ENCODE peak calls at places on chromosomes 12 and 14, in six cellular contexts. One of them, this sample, is unnamed.

GRCh38 chr12:80268924-80269749 is 169.8 kb downstream of the OTOGL start:
- DNase-seq in cerebellar nuclear complex: no peak
- DNase-seq in HCT116: peak
- DNase-seq in SW480: peak
- DNase-seq in stimulated activated CD4-positive, alpha-beta T cell treated with anti-CD3 and anti-CD28 coated beads, Interleukin-2, amount 100 ng/mL, for 48 hours: no peak
- DNase-seq in mucosa of gallbladder: no peak
- DNase-seq in this sample: peak

GRCh38 chr12:102765736-102766135 is 151.3 kb downstream of the PAH start:
- DNase-seq in cerebellar nuclear complex: no peak
- DNase-seq in HCT116: no peak
- DNase-seq in SW480: no peak
- DNase-seq in stimulated activated CD4-positive, alpha-beta T cell treated with anti-CD3 and anti-CD28 coated beads, Interleukin-2, amount 100 ng/mL, for 48 hours: no peak
- DNase-seq in mucosa of gallbladder: no peak
- DNase-seq in this sample: no peak

GRCh38 chr12:2615665-2616387 is 178.9 kb upstream of the FKBP4 start:
- DNase-seq in cerebellar nuclear complex: no peak
- DNase-seq in HCT116: no peak
- DNase-seq in SW480: no peak
- DNase-seq in stimulated activated CD4-positive, alpha-beta T cell treated with anti-CD3 and anti-CD28 coated beads, Interleukin-2, amount 100 ng/mL, for 48 hours: no peak
- DNase-seq in mucosa of gallbladder: no peak
- DNase-seq in this sample: no peak

GRCh38 chr14:54197369-54197768 is 199.4 kb upstream of the CDKN3 start:
- DNase-seq in cerebellar nuclear complex: no peak
- DNase-seq in HCT116: no peak
- DNase-seq in SW480: no peak
- DNase-seq in stimulated activated CD4-positive, alpha-beta T cell treated with anti-CD3 and anti-CD28 coated beads, Interleukin-2, amount 100 ng/mL, for 48 hours: no peak
- DNase-seq in mucosa of gallbladder: no peak
- DNase-seq in this sample: no peak

GRCh38 chr12:5678186-5678585 is 246.3 kb downstream of the NTF3 start:
- DNase-seq in cerebellar nuclear complex: no peak
- DNase-seq in HCT116: no peak
- DNase-seq in SW480: no peak
- DNase-seq in stimulated activated CD4-positive, alpha-beta T cell treated with anti-CD3 and anti-CD28 coated beads, Interleukin-2, amount 100 ng/mL, for 48 hours: no peak
- DNase-seq in mucosa of gallbladder: no peak
- DNase-seq in this sample: no peak

GRCh38 chr12:75971253-75971652 is 60.3 kb downstream of the PHLDA1 start:
- DNase-seq in cerebellar nuclear complex: no peak
- DNase-seq in HCT116: no peak
- DNase-seq in SW480: no peak
- DNase-seq in stimulated activated CD4-positive, alpha-beta T cell treated with anti-CD3 and anti-CD28 coated beads, Interleukin-2, amount 100 ng/mL, for 48 hours: no peak
- DNase-seq in mucosa of gallbladder: no peak
- DNase-seq in this sample: no peak

GRCh38 chr12:104083769-104084475 is 19.6 kb downstream of the HCFC2 start:
- DNase-seq in cerebellar nuclear complex: no peak
- DNase-seq in HCT116: no peak
- DNase-seq in SW480: no peak
- DNase-seq in stimulated activated CD4-positive, alpha-beta T cell treated with anti-CD3 and anti-CD28 coated beads, Interleukin-2, amount 100 ng/mL, for 48 hours: peak
- DNase-seq in mucosa of gallbladder: no peak
- DNase-seq in this sample: no peak

GRCh38 chr12:124304314-124304790 is 9.5 kb downstream of the RFLNA start:
- DNase-seq in cerebellar nuclear complex: no peak
- DNase-seq in HCT116: no peak
- DNase-seq in SW480: no peak
- DNase-seq in stimulated activated CD4-positive, alpha-beta T cell treated with anti-CD3 and anti-CD28 coated beads, Interleukin-2, amount 100 ng/mL, for 48 hours: no peak
- DNase-seq in mucosa of gallbladder: no peak
- DNase-seq in this sample: no peak

GRCh38 chr14:96585672-96586013 is 83.5 kb downstream of the PAPOLA start:
- DNase-seq in cerebellar nuclear complex: no peak
- DNase-seq in HCT116: no peak
- DNase-seq in SW480: no peak
- DNase-seq in stimulated activated CD4-positive, alpha-beta T cell treated with anti-CD3 and anti-CD28 coated beads, Interleukin-2, amount 100 ng/mL, for 48 hours: no peak
- DNase-seq in mucosa of gallbladder: no peak
- DNase-seq in this sample: no peak

GRCh38 chr14:51295666-51296263 is 55.7 kb downstream of the TMX1 start:
- DNase-seq in cerebellar nuclear complex: no peak
- DNase-seq in HCT116: no peak
- DNase-seq in SW480: peak
- DNase-seq in stimulated activated CD4-positive, alpha-beta T cell treated with anti-CD3 and anti-CD28 coated beads, Interleukin-2, amount 100 ng/mL, for 48 hours: no peak
- DNase-seq in mucosa of gallbladder: no peak
- DNase-seq in this sample: no peak

GRCh38 chr12:19306366-19306765 is 132.9 kb upstream of the AEBP2 start:
- DNase-seq in cerebellar nuclear complex: no peak
- DNase-seq in HCT116: no peak
- DNase-seq in SW480: no peak
- DNase-seq in stimulated activated CD4-positive, alpha-beta T cell treated with anti-CD3 and anti-CD28 coated beads, Interleukin-2, amount 100 ng/mL, for 48 hours: no peak
- DNase-seq in mucosa of gallbladder: no peak
- DNase-seq in this sample: no peak

GRCh38 chr14:91163316-91163715 is 49.4 kb downstream of the DGLUCY start:
- DNase-seq in cerebellar nuclear complex: no peak
- DNase-seq in HCT116: no peak
- DNase-seq in SW480: no peak
- DNase-seq in stimulated activated CD4-positive, alpha-beta T cell treated with anti-CD3 and anti-CD28 coated beads, Interleukin-2, amount 100 ng/mL, for 48 hours: no peak
- DNase-seq in mucosa of gallbladder: no peak
- DNase-seq in this sample: no peak

GRCh38 chr12:82757611-82758010 is 70.9 kb downstream of the TMTC2 start:
- DNase-seq in cerebellar nuclear complex: no peak
- DNase-seq in HCT116: no peak
- DNase-seq in SW480: no peak
- DNase-seq in stimulated activated CD4-positive, alpha-beta T cell treated with anti-CD3 and anti-CD28 coated beads, Interleukin-2, amount 100 ng/mL, for 48 hours: no peak
- DNase-seq in mucosa of gallbladder: no peak
- DNase-seq in this sample: no peak

GRCh38 chr14:75982724-75983358 is 1.0 kb upstream of the TGFB3 start:
- DNase-seq in cerebellar nuclear complex: no peak
- DNase-seq in HCT116: no peak
- DNase-seq in SW480: peak
- DNase-seq in stimulated activated CD4-positive, alpha-beta T cell treated with anti-CD3 and anti-CD28 coated beads, Interleukin-2, amount 100 ng/mL, for 48 hours: no peak
- DNase-seq in mucosa of gallbladder: peak
- DNase-seq in this sample: no peak

GRCh38 chr12:38123566-38124246 is 192.9 kb upstream of the ALG10B start:
- DNase-seq in cerebellar nuclear complex: no peak
- DNase-seq in HCT116: no peak
- DNase-seq in SW480: no peak
- DNase-seq in stimulated activated CD4-positive, alpha-beta T cell treated with anti-CD3 and anti-CD28 coated beads, Interleukin-2, amount 100 ng/mL, for 48 hours: no peak
- DNase-seq in mucosa of gallbladder: no peak
- DNase-seq in this sample: no peak

GRCh38 chr12:47737936-47738335 is 12.6 kb upstream of the ENDOU start:
- DNase-seq in cerebellar nuclear complex: no peak
- DNase-seq in HCT116: no peak
- DNase-seq in SW480: no peak
- DNase-seq in stimulated activated CD4-positive, alpha-beta T cell treated with anti-CD3 and anti-CD28 coated beads, Interleukin-2, amount 100 ng/mL, for 48 hours: no peak
- DNase-seq in mucosa of gallbladder: no peak
- DNase-seq in this sample: no peak